ENCODE peak calls at places on chromosome 17, in six cellular contexts. One of them, this sample, is unnamed.

GRCh38 chr17:80246266-80246681 is 14.4 kb upstream of the RNF213 start:
- DNase-seq in fibroblast of lung: no peak
- DNase-seq in left ventricle myocardium inferior: no peak
- DNase-seq in prostate gland: no peak
- DNase-seq in uterus: no peak
- DNase-seq in spleen: peak; percentile 63
- DNase-seq in this sample: no peak

GRCh38 chr17:47973541-47973940 is 2.6 kb downstream of the CDK5RAP3 start:
- DNase-seq in left ventricle myocardium inferior: no peak
- DNase-seq in prostate gland: no peak
- DNase-seq in spleen: no peak
- DNase-seq in uterus: no peak
- DNase-seq in fibroblast of lung: no peak
- DNase-seq in this sample: no peak

GRCh38 chr17:8420041-8420934 is 15.4 kb upstream of the NDEL1 start:
- DNase-seq in prostate gland: no peak
- DNase-seq in spleen: no peak
- DNase-seq in left ventricle myocardium inferior: peak; percentile 47
- DNase-seq in uterus: peak; percentile 55
- DNase-seq in fibroblast of lung: peak; percentile 59
- DNase-seq in this sample: peak; percentile 45

GRCh38 chr17:56047321-56047720 is 106.0 kb upstream of the ANKFN1 start:
- DNase-seq in uterus: no peak
- DNase-seq in fibroblast of lung: no peak
- DNase-seq in spleen: no peak
- DNase-seq in prostate gland: no peak
- DNase-seq in left ventricle myocardium inferior: no peak
- DNase-seq in this sample: no peak

GRCh38 chr17:7897090-7897489 is 8.5 kb downstream of the CHD3 start:
- DNase-seq in prostate gland: no peak
- DNase-seq in left ventricle myocardium inferior: no peak
- DNase-seq in spleen: no peak
- DNase-seq in fibroblast of lung: no peak
- DNase-seq in uterus: no peak
- DNase-seq in this sample: no peak

GRCh38 chr17:28812980-28813377 is 29.6 kb downstream of the FAM222B start:
- DNase-seq in uterus: no peak
- DNase-seq in spleen: no peak
- DNase-seq in fibroblast of lung: no peak
- DNase-seq in prostate gland: no peak
- DNase-seq in left ventricle myocardium inferior: no peak
- DNase-seq in this sample: no peak

GRCh38 chr17:47785538-47786123 is 36.0 kb downstream of the OSBPL7 start:
- DNase-seq in left ventricle myocardium inferior: no peak
- DNase-seq in spleen: no peak
- DNase-seq in uterus: no peak
- DNase-seq in fibroblast of lung: peak; percentile 27
- DNase-seq in prostate gland: no peak
- DNase-seq in this sample: peak; percentile 18

GRCh38 chr17:73956595-73957465 is 246.6 kb upstream of the RPL38 start:
- DNase-seq in left ventricle myocardium inferior: peak; percentile 27
- DNase-seq in fibroblast of lung: no peak
- DNase-seq in prostate gland: no peak
- DNase-seq in uterus: no peak
- DNase-seq in spleen: peak; percentile 82
- DNase-seq in this sample: no peak

GRCh38 chr17:74259667-74260524 is 14.1 kb upstream of the DNAI2 start:
- DNase-seq in prostate gland: no peak
- DNase-seq in left ventricle myocardium inferior: no peak
- DNase-seq in fibroblast of lung: no peak
- DNase-seq in uterus: no peak
- DNase-seq in spleen: no peak
- DNase-seq in this sample: no peak

GRCh38 chr17:45029758-45030423 is 21.5 kb downstream of the DCAKD start:
- DNase-seq in prostate gland: no peak
- DNase-seq in fibroblast of lung: no peak
- DNase-seq in left ventricle myocardium inferior: no peak
- DNase-seq in uterus: no peak
- DNase-seq in spleen: no peak
- DNase-seq in this sample: no peak

GRCh38 chr17:9986754-9987382 is 81.8 kb upstream of the RCVRN start:
- DNase-seq in prostate gland: no peak
- DNase-seq in fibroblast of lung: no peak
- DNase-seq in uterus: no peak
- DNase-seq in left ventricle myocardium inferior: peak; percentile 27
- DNase-seq in spleen: no peak
- DNase-seq in this sample: no peak

GRCh38 chr17:74448774-74449173 is 16.9 kb downstream of the GPRC5C start:
- DNase-seq in spleen: peak; percentile 71
- DNase-seq in left ventricle myocardium inferior: no peak
- DNase-seq in prostate gland: no peak
- DNase-seq in uterus: no peak
- DNase-seq in fibroblast of lung: no peak
- DNase-seq in this sample: no peak

GRCh38 chr17:44906010-44906646 is 6.9 kb upstream of the EFTUD2 start:
- DNase-seq in fibroblast of lung: peak; percentile 96
- DNase-seq in prostate gland: no peak
- DNase-seq in spleen: no peak
- DNase-seq in uterus: peak; percentile 8
- DNase-seq in left ventricle myocardium inferior: no peak
- DNase-seq in this sample: peak; percentile 94

GRCh38 chr17:38885728-38886642 is 16.1 kb downstream of the LASP1 start:
- DNase-seq in left ventricle myocardium inferior: no peak
- DNase-seq in prostate gland: no peak
- DNase-seq in uterus: no peak
- DNase-seq in fibroblast of lung: peak; percentile 60
- DNase-seq in spleen: no peak
- DNase-seq in this sample: peak; percentile 49

GRCh38 chr17:27560668-27561067 is 70.3 kb upstream of the LGALS9 start:
- DNase-seq in fibroblast of lung: no peak
- DNase-seq in spleen: peak; percentile 79
- DNase-seq in left ventricle myocardium inferior: no peak
- DNase-seq in prostate gland: no peak
- DNase-seq in uterus: peak; percentile 44
- DNase-seq in this sample: no peak

GRCh38 chr17:62720126-62720850 is 87.8 kb downstream of the MARCHF10 start:
- DNase-seq in spleen: no peak
- DNase-seq in prostate gland: no peak
- DNase-seq in left ventricle myocardium inferior: no peak
- DNase-seq in fibroblast of lung: peak; percentile 42
- DNase-seq in uterus: no peak
- DNase-seq in this sample: peak; percentile 20

GRCh38 chr17:73396429-73397277 is 84.9 kb upstream of the CDC42EP4 start:
- DNase-seq in spleen: peak; percentile 49
- DNase-seq in fibroblast of lung: peak; percentile 13
- DNase-seq in prostate gland: no peak
- DNase-seq in left ventricle myocardium inferior: no peak
- DNase-seq in uterus: no peak
- DNase-seq in this sample: no peak

GRCh38 chr17:52147431-52147830 is 11.1 kb downstream of the CA10 start:
- DNase-seq in fibroblast of lung: peak; percentile 20
- DNase-seq in uterus: no peak
- DNase-seq in left ventricle myocardium inferior: no peak
- DNase-seq in prostate gland: no peak
- DNase-seq in spleen: no peak
- DNase-seq in this sample: peak; percentile 7

GRCh38 chr17:47698749-47699535 is 5.0 kb downstream of the TBKBP1 start:
- DNase-seq in prostate gland: peak; percentile 22
- DNase-seq in left ventricle myocardium inferior: peak; percentile 55
- DNase-seq in uterus: peak; percentile 48
- DNase-seq in fibroblast of lung: no peak
- DNase-seq in spleen: peak; percentile 94
- DNase-seq in this sample: no peak

GRCh38 chr17:75872434-75873351 is 5.7 kb downstream of the TRIM47 start:
- DNase-seq in fibroblast of lung: peak; percentile 70
- DNase-seq in uterus: peak; percentile 89
- DNase-seq in spleen: peak; percentile 86
- DNase-seq in prostate gland: peak; percentile 76
- DNase-seq in left ventricle myocardium inferior: peak; percentile 80
- DNase-seq in this sample: peak; percentile 56

GRCh38 chr17:75535119-75535537 is 9.6 kb downstream of the LLGL2 start:
- DNase-seq in prostate gland: no peak
- DNase-seq in left ventricle myocardium inferior: no peak
- DNase-seq in fibroblast of lung: no peak
- DNase-seq in spleen: peak; percentile 88
- DNase-seq in uterus: no peak
- DNase-seq in this sample: no peak

GRCh38 chr17:65407017-65407416 is 154.4 kb downstream of the AXIN2 start:
- DNase-seq in uterus: no peak
- DNase-seq in fibroblast of lung: no peak
- DNase-seq in left ventricle myocardium inferior: no peak
- DNase-seq in prostate gland: no peak
- DNase-seq in spleen: no peak
- DNase-seq in this sample: no peak

GRCh38 chr17:69762766-69763165 is 312.3 kb upstream of the KCNJ16 start:
- DNase-seq in spleen: no peak
- DNase-seq in prostate gland: no peak
- DNase-seq in fibroblast of lung: no peak
- DNase-seq in uterus: no peak
- DNase-seq in left ventricle myocardium inferior: no peak
- DNase-seq in this sample: no peak

GRCh38 chr17:48060249-48060648 is 12.1 kb downstream of the NFE2L1 start:
- DNase-seq in spleen: peak; percentile 57
- DNase-seq in fibroblast of lung: no peak
- DNase-seq in uterus: no peak
- DNase-seq in left ventricle myocardium inferior: no peak
- DNase-seq in prostate gland: no peak
- DNase-seq in this sample: no peak

GRCh38 chr17:14270508-14270907 is 30.4 kb upstream of the HS3ST3B1 start:
- DNase-seq in prostate gland: no peak
- DNase-seq in uterus: no peak
- DNase-seq in left ventricle myocardium inferior: no peak
- DNase-seq in fibroblast of lung: no peak
- DNase-seq in spleen: no peak
- DNase-seq in this sample: no peak

GRCh38 chr17:68461589-68461988 is 4.3 kb upstream of the WIPI1 start:
- DNase-seq in left ventricle myocardium inferior: no peak
- DNase-seq in uterus: no peak
- DNase-seq in spleen: no peak
- DNase-seq in fibroblast of lung: no peak
- DNase-seq in prostate gland: no peak
- DNase-seq in this sample: no peak

GRCh38 chr17:72707881-72708280 is 384.6 kb downstream of the SLC39A11 start:
- DNase-seq in prostate gland: no peak
- DNase-seq in spleen: no peak
- DNase-seq in left ventricle myocardium inferior: no peak
- DNase-seq in fibroblast of lung: no peak
- DNase-seq in uterus: no peak
- DNase-seq in this sample: no peak

DNA sequence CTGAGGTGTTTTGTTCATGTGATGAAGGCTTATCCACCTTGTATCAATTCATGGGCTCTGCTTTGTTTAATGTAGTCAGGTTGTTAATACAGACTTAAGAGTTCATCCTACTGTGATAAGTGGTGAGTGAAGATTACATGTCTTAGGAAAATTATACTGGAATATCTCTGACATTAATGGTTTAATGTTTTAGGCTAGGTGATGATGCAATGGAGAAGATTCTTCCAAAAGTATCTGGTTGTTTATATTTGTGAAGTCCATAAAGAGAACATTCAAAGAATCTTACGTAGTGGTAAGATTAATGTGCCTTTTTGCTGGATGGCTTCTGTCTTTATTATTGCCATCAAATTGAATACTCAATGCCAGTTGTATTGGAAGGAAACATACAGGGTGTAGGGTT is 236.4 kb downstream of the BCAS3 start:
- DNase-seq in left ventricle myocardium inferior: no peak
- DNase-seq in spleen: no peak
- DNase-seq in uterus: no peak
- DNase-seq in prostate gland: no peak
- DNase-seq in fibroblast of lung: no peak
- DNase-seq in this sample: no peak
- H3K4me3 ChIP-seq in left ventricle myocardium inferior: no peak overlapping the region
- H3K4me3 ChIP-seq in spleen: no peak overlapping the region
- H3K4me3 ChIP-seq in uterus: no peak overlapping the region
- H3K4me3 ChIP-seq in prostate gland: no peak overlapping the region
- H3K4me3 ChIP-seq in fibroblast of lung: no peak overlapping the region
- H3K4me3 ChIP-seq in this sample: no peak overlapping the region

GRCh38 chr17:34413443-34414076 is 50.5 kb upstream of the CCL1 start:
- DNase-seq in fibroblast of lung: no peak
- DNase-seq in spleen: no peak
- DNase-seq in uterus: no peak
- DNase-seq in prostate gland: no peak
- DNase-seq in left ventricle myocardium inferior: no peak
- DNase-seq in this sample: no peak
- H3K27ac ChIP-seq in fibroblast of lung: no peak overlapping the region
- H3K27ac ChIP-seq in spleen: no peak overlapping the region
- H3K27ac ChIP-seq in uterus: no peak overlapping the region
- H3K27ac ChIP-seq in prostate gland: no peak overlapping the region
- H3K27ac ChIP-seq in left ventricle myocardium inferior: no peak overlapping the region
- H3K27ac ChIP-seq in this sample: no peak overlapping the region

DNA sequence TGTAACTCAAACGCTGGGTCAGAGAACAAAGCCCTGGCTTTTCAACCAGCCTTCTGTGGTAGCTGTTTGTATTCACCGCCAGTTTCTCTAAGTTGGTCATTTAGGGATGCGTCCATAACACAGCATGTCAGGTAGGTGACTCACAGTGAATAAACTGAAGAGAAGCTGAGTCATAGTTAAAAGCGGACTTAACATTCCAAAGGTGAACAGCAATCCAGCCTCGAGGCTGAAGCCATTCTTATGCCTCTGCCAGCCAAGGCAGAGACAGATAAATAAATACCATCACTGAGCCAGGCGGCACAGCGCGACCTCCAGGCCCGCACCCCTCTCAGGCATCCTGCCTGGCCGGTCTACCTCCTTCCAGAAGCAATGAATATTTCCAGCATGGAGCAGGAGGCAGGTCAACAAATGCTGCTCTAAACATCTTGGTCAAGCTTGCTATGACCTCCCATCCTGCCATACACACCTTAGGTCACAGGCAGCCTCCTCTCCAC is 12.4 kb upstream of the CACNG4 start:
- DNase-seq in spleen: no peak
- DNase-seq in uterus: peak; percentile 19
- DNase-seq in fibroblast of lung: peak; percentile 94
- DNase-seq in prostate gland: peak; percentile 95
- DNase-seq in left ventricle myocardium inferior: no peak
- DNase-seq in this sample: peak; percentile 92
- H3K4me3 ChIP-seq in spleen: no peak overlapping the region
- H3K4me3 ChIP-seq in uterus: no peak overlapping the region
- H3K4me3 ChIP-seq in fibroblast of lung: no peak overlapping the region
- H3K4me3 ChIP-seq in prostate gland: no peak overlapping the region
- H3K4me3 ChIP-seq in left ventricle myocardium inferior: no peak overlapping the region
- H3K4me3 ChIP-seq in this sample: no peak overlapping the region

DNA sequence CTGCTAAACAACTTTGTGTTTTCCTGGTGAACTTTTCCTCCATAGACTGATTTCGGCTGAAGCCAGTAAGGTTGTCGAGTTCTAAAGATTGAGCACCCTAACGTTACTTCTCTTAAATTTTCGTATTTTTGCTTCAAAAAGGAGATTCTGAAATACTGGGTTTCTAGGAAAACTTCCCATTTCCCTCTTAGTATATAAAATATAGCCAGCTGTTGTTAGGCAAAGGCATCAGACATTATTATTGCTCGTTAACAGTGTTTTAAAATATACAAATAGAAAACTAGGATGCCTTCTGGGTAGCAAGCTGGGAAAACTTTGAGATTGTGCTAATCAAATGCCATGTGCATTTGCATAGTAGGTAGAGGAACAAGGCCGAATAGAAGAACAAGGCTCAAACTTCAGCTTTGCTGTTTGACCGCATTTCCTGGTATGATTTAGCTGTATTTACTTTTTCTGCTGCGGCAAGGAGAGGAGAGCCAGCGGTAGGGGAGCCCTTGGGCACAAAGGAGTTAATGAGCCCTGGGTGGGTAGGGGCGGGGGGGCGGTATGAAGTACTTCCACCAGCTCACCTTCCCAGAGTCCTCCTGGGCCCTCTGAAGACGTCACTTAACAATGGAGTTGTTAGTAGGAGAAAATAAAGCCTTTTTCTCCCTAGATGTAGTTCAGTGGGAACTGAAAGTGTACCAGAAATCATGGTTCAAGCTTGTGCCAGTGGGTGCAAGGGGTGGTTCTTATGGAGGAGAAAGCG is 151.9 kb downstream of the MSI2 start:
- DNase-seq in prostate gland: peak; percentile 17
- DNase-seq in fibroblast of lung: peak; percentile 42
- DNase-seq in spleen: no peak
- DNase-seq in left ventricle myocardium inferior: no peak
- DNase-seq in uterus: no peak
- DNase-seq in this sample: no peak
- H3K27ac ChIP-seq in prostate gland: peak overlapping the region; percentile 87
- H3K27ac ChIP-seq in fibroblast of lung: no peak overlapping the region
- H3K27ac ChIP-seq in spleen: no peak overlapping the region
- H3K27ac ChIP-seq in left ventricle myocardium inferior: no peak overlapping the region
- H3K27ac ChIP-seq in uterus: no peak overlapping the region
- H3K27ac ChIP-seq in this sample: peak overlapping the region; percentile 76